ENCODE peak calls at places on chromosome 4, in seven cellular contexts. One of them, this sample, is unnamed.

GRCh38 chr4:169810325-169811323 is 52.9 kb upstream of the HPF1 start:
- DNase-seq in SW 1271: peak; percentile 64
- DNase-seq in H4: peak; percentile 74
- DNase-seq in breast epithelium: no peak
- DNase-seq in GOT3: no peak
- DNase-seq in NCI-H2171 treated with DMSO at 0.1 percent for 48 hours: peak; percentile 36
- DNase-seq in AG08395: peak; percentile 83
- DNase-seq in this sample: no peak

GRCh38 chr4:150229538-150229937 is 151.3 kb downstream of the DCLK2 start:
- DNase-seq in NCI-H2171 treated with DMSO at 0.1 percent for 48 hours: no peak
- DNase-seq in AG08395: no peak
- DNase-seq in H4: peak; percentile 51
- DNase-seq in breast epithelium: no peak
- DNase-seq in GOT3: no peak
- DNase-seq in SW 1271: peak; percentile 23
- DNase-seq in this sample: no peak

GRCh38 chr4:8152090-8152864 is 6.3 kb downstream of the ABLIM2 start:
- DNase-seq in H4: no peak
- DNase-seq in GOT3: no peak
- DNase-seq in breast epithelium: no peak
- DNase-seq in NCI-H2171 treated with DMSO at 0.1 percent for 48 hours: no peak
- DNase-seq in SW 1271: no peak
- DNase-seq in AG08395: no peak
- DNase-seq in this sample: no peak

GRCh38 chr4:180855184-180855583 is 1388.0 kb upstream of the TENM3 start:
- DNase-seq in AG08395: no peak
- DNase-seq in breast epithelium: no peak
- DNase-seq in SW 1271: no peak
- DNase-seq in H4: no peak
- DNase-seq in NCI-H2171 treated with DMSO at 0.1 percent for 48 hours: no peak
- DNase-seq in GOT3: no peak
- DNase-seq in this sample: no peak

GRCh38 chr4:53019485-53020382 is 157.6 kb downstream of the RASL11B start:
- DNase-seq in AG08395: peak; percentile 82
- DNase-seq in GOT3: no peak
- DNase-seq in breast epithelium: no peak
- DNase-seq in NCI-H2171 treated with DMSO at 0.1 percent for 48 hours: no peak
- DNase-seq in SW 1271: no peak
- DNase-seq in H4: no peak
- DNase-seq in this sample: no peak

GRCh38 chr4:134753390-134753789 is 551.8 kb upstream of the PABPC4L start:
- DNase-seq in breast epithelium: no peak
- DNase-seq in GOT3: no peak
- DNase-seq in H4: no peak
- DNase-seq in NCI-H2171 treated with DMSO at 0.1 percent for 48 hours: no peak
- DNase-seq in SW 1271: no peak
- DNase-seq in AG08395: no peak
- DNase-seq in this sample: no peak

GRCh38 chr4:72375050-72375736 is 193.8 kb downstream of the ADAMTS3 start:
- DNase-seq in GOT3: no peak
- DNase-seq in AG08395: peak; percentile 67
- DNase-seq in breast epithelium: no peak
- DNase-seq in SW 1271: no peak
- DNase-seq in NCI-H2171 treated with DMSO at 0.1 percent for 48 hours: no peak
- DNase-seq in H4: peak; percentile 64
- DNase-seq in this sample: no peak

GRCh38 chr4:4919926-4920325 is 60.5 kb downstream of the MSX1 start:
- DNase-seq in NCI-H2171 treated with DMSO at 0.1 percent for 48 hours: no peak
- DNase-seq in H4: no peak
- DNase-seq in breast epithelium: no peak
- DNase-seq in GOT3: no peak
- DNase-seq in SW 1271: no peak
- DNase-seq in AG08395: peak; percentile 77
- DNase-seq in this sample: no peak

GRCh38 chr4:4787421-4787820 is 72.0 kb upstream of the MSX1 start:
- DNase-seq in GOT3: no peak
- DNase-seq in H4: no peak
- DNase-seq in breast epithelium: no peak
- DNase-seq in NCI-H2171 treated with DMSO at 0.1 percent for 48 hours: no peak
- DNase-seq in SW 1271: no peak
- DNase-seq in AG08395: no peak
- DNase-seq in this sample: no peak

GRCh38 chr4:134202557-134202956 is 968 bp upstream of the PABPC4L start:
- DNase-seq in breast epithelium: no peak
- DNase-seq in NCI-H2171 treated with DMSO at 0.1 percent for 48 hours: no peak
- DNase-seq in AG08395: no peak
- DNase-seq in SW 1271: no peak
- DNase-seq in H4: peak; percentile 61
- DNase-seq in GOT3: no peak
- DNase-seq in this sample: no peak

GRCh38 chr4:147788791-147789190 is 56.9 kb downstream of the ARHGAP10 start:
- DNase-seq in NCI-H2171 treated with DMSO at 0.1 percent for 48 hours: peak; percentile 55
- DNase-seq in breast epithelium: no peak
- DNase-seq in H4: no peak
- DNase-seq in AG08395: peak; percentile 40
- DNase-seq in GOT3: no peak
- DNase-seq in SW 1271: no peak
- DNase-seq in this sample: no peak

GRCh38 chr4:92031825-92032224 is 271.9 kb upstream of the GRID2 start:
- DNase-seq in breast epithelium: no peak
- DNase-seq in NCI-H2171 treated with DMSO at 0.1 percent for 48 hours: no peak
- DNase-seq in GOT3: no peak
- DNase-seq in SW 1271: no peak
- DNase-seq in H4: no peak
- DNase-seq in AG08395: no peak
- DNase-seq in this sample: no peak

This sample was measured in suprapubic skin.